ENCODE peak calls at places on chromosomes 11 and 22, in seven cellular contexts. U, H, S, Y, R, G and F are unnamed samples.
A peak's percentile ranks its signal among the peaks of the same experiment; 100 is the strongest.

GRCh38 chr11:763073-763463 is 14.2 kb downstream of the GATD1 start:
- DNase-seq in U (no peak), H (no peak), S (no peak), Y (no peak), R (no peak), G (no peak), F (no peak)

GRCh38 chr11:115928811-115929210 is 424.6 kb upstream of the CADM1 start:
- DNase-seq in U (no peak), H (no peak), S (no peak), Y (no peak), R (no peak), G (no peak), F (no peak)

GRCh38 chr11:119356349-119357031 is 10.0 kb upstream of the MFRP start:
- DNase-seq in U (peak; percentile 73), H (peak; percentile 84), S (peak; percentile 85), Y (peak; percentile 58), R (peak; percentile 73), G (peak; percentile 44), F (peak; percentile 54)

GRCh38 chr11:11998091-11998781 is 10.2 kb downstream of the DKK3 start:
- DNase-seq in U (peak; percentile 95), H (no peak), S (no peak), Y (no peak), R (peak; percentile 94), G (no peak), F (peak; percentile 86)

GRCh38 chr11:124644426-124645280 is 22.0 kb downstream of the TBRG1 start:
- DNase-seq in U (peak; percentile 74), H (peak; percentile 17), S (peak; percentile 44), Y (peak; percentile 33), R (peak; percentile 79), G (peak; percentile 66), F (peak; percentile 62)

GRCh38 chr11:92357344-92357743 is 132.7 kb downstream of the FAT3 start:
- DNase-seq in U (no peak), H (no peak), S (no peak), Y (no peak), R (no peak), G (no peak), F (no peak)

GRCh38 chr22:48039326-48039725 is 1276.9 kb downstream of the TBC1D22A start:
- DNase-seq in U (no peak), H (no peak), S (no peak), Y (no peak), R (no peak), G (no peak), F (no peak)

GRCh38 chr11:108340958-108341357 is 118.1 kb downstream of the ATM start:
- DNase-seq in U (no peak), H (no peak), S (no peak), Y (no peak), R (no peak), G (no peak), F (no peak)

GRCh38 chr11:76410771-76411423 is 29.8 kb downstream of the GVQW3 start:
- DNase-seq in U (peak; percentile 36), H (no peak), S (no peak), Y (no peak), R (no peak), G (no peak), F (peak; percentile 6)

GRCh38 chr22:20430101-20430640 is 7.5 kb downstream of the SCARF2 start:
- DNase-seq in U (no peak), H (no peak), S (no peak), Y (no peak), R (no peak), G (no peak), F (no peak)

GRCh38 chr11:61828629-61829407 is 718 bp downstream of the FADS2 start:
- DNase-seq in U (peak; percentile 18), H (peak; percentile 53), S (no peak), Y (peak; percentile 55), R (peak; percentile 32), G (no peak), F (peak; percentile 66)

GRCh38 chr11:126405906-126406305 is 50.4 kb downstream of the ST3GAL4 start:
- DNase-seq in U (no peak), H (no peak), S (no peak), Y (no peak), R (no peak), G (no peak), F (no peak)

GRCh38 chr11:40508307-40508706 is 951.1 kb downstream of the LRRC4C start:
- DNase-seq in U (no peak), H (no peak), S (no peak), Y (no peak), R (no peak), G (no peak), F (no peak)

GRCh38 chr11:64650923-64651523 is 60.0 kb downstream of the SLC22A12 start:
- DNase-seq in U (peak; percentile 34), H (no peak), S (no peak), Y (no peak), R (peak; percentile 23), G (peak; percentile 21), F (peak; percentile 54)

GRCh38 chr11:12815931-12816494 is 141.8 kb downstream of the TEAD1 start:
- DNase-seq in U (no peak), H (no peak), S (no peak), Y (no peak), R (no peak), G (no peak), F (no peak)

GRCh38 chr22:47571616-47572015 is 809.2 kb downstream of the TBC1D22A start:
- DNase-seq in U (no peak), H (no peak), S (no peak), Y (no peak), R (no peak), G (no peak), F (no peak)

GRCh38 chr11:8608646-8609045 is 14.6 kb upstream of the STK33 start:
- DNase-seq in U (peak; percentile 57), H (no peak), S (no peak), Y (no peak), R (peak; percentile 40), G (no peak), F (peak; percentile 24)

GRCh38 chr11:80929406-80929805 is 1488.6 kb upstream of the TENM4 start:
- DNase-seq in U (peak; percentile 43), H (no peak), S (no peak), Y (no peak), R (no peak), G (no peak), F (peak; percentile 3)